ENCODE peak calls at places on chromosomes 12 and 14, in ten cellular contexts. One of them, this sample, is unnamed.

GRCh38 chr14:92926180-92926845 is 3.4 kb downstream of the CHGA start:
- DNase-seq in AG08395: no peak
- DNase-seq in activated CD4-positive, alpha-beta T cell treated with anti-CD3 and anti-CD28 coated beads, Interleukin-2, amount 50 U/mL, for 1 hour: no peak
- DNase-seq in stimulated activated CD4-positive, alpha-beta T cell treated with anti-CD3 and anti-CD28 coated beads, Interleukin-12 subunit alpha, Interleukin-12 subunit beta, amount 100 ng/mL, for 4 hours: no peak
- DNase-seq in NCI-H1694: no peak
- DNase-seq in WERI-Rb-1: no peak
- DNase-seq in activated CD8-positive, alpha-beta memory T cell treated with anti-CD3 and anti-CD28 coated beads for 1 hour: no peak
- DNase-seq in fibroblast of lung: no peak
- DNase-seq in RWPE2: no peak
- DNase-seq in stimulated activated CD8-positive, alpha-beta memory T cell treated with anti-CD3 and anti-CD28 coated beads, Interleukin-12 subunit alpha, Interleukin-12 subunit beta, amount 100 ng/mL, for 1 hour: no peak
- DNase-seq in this sample: no peak

GRCh38 chr12:47988073-47989022 is 15.9 kb downstream of the COL2A1 start:
- DNase-seq in activated CD4-positive, alpha-beta T cell treated with anti-CD3 and anti-CD28 coated beads, Interleukin-2, amount 50 U/mL, for 1 hour: no peak
- DNase-seq in activated CD8-positive, alpha-beta memory T cell treated with anti-CD3 and anti-CD28 coated beads for 1 hour: no peak
- DNase-seq in NCI-H1694: no peak
- DNase-seq in fibroblast of lung: peak; percentile 42
- DNase-seq in stimulated activated CD8-positive, alpha-beta memory T cell treated with anti-CD3 and anti-CD28 coated beads, Interleukin-12 subunit alpha, Interleukin-12 subunit beta, amount 100 ng/mL, for 1 hour: no peak
- DNase-seq in WERI-Rb-1: no peak
- DNase-seq in RWPE2: no peak
- DNase-seq in AG08395: peak; percentile 44
- DNase-seq in stimulated activated CD4-positive, alpha-beta T cell treated with anti-CD3 and anti-CD28 coated beads, Interleukin-12 subunit alpha, Interleukin-12 subunit beta, amount 100 ng/mL, for 4 hours: no peak
- DNase-seq in this sample: no peak

GRCh38 chr14:43399289-43399688 is 1107.8 kb downstream of the FSCB start:
- DNase-seq in NCI-H1694: no peak
- DNase-seq in RWPE2: no peak
- DNase-seq in activated CD8-positive, alpha-beta memory T cell treated with anti-CD3 and anti-CD28 coated beads for 1 hour: no peak
- DNase-seq in stimulated activated CD8-positive, alpha-beta memory T cell treated with anti-CD3 and anti-CD28 coated beads, Interleukin-12 subunit alpha, Interleukin-12 subunit beta, amount 100 ng/mL, for 1 hour: no peak
- DNase-seq in fibroblast of lung: no peak
- DNase-seq in WERI-Rb-1: no peak
- DNase-seq in activated CD4-positive, alpha-beta T cell treated with anti-CD3 and anti-CD28 coated beads, Interleukin-2, amount 50 U/mL, for 1 hour: no peak
- DNase-seq in AG08395: no peak
- DNase-seq in stimulated activated CD4-positive, alpha-beta T cell treated with anti-CD3 and anti-CD28 coated beads, Interleukin-12 subunit alpha, Interleukin-12 subunit beta, amount 100 ng/mL, for 4 hours: no peak
- DNase-seq in this sample: no peak

GRCh38 chr12:131621701-131622421 is 89.0 kb upstream of the SFSWAP start:
- DNase-seq in activated CD8-positive, alpha-beta memory T cell treated with anti-CD3 and anti-CD28 coated beads for 1 hour: no peak
- DNase-seq in stimulated activated CD8-positive, alpha-beta memory T cell treated with anti-CD3 and anti-CD28 coated beads, Interleukin-12 subunit alpha, Interleukin-12 subunit beta, amount 100 ng/mL, for 1 hour: no peak
- DNase-seq in WERI-Rb-1: no peak
- DNase-seq in fibroblast of lung: no peak
- DNase-seq in activated CD4-positive, alpha-beta T cell treated with anti-CD3 and anti-CD28 coated beads, Interleukin-2, amount 50 U/mL, for 1 hour: no peak
- DNase-seq in RWPE2: no peak
- DNase-seq in stimulated activated CD4-positive, alpha-beta T cell treated with anti-CD3 and anti-CD28 coated beads, Interleukin-12 subunit alpha, Interleukin-12 subunit beta, amount 100 ng/mL, for 4 hours: no peak
- DNase-seq in AG08395: no peak
- DNase-seq in NCI-H1694: no peak
- DNase-seq in this sample: no peak

GRCh38 chr14:24079521-24080141 is 8.3 kb downstream of the CPNE6 start:
- DNase-seq in stimulated activated CD8-positive, alpha-beta memory T cell treated with anti-CD3 and anti-CD28 coated beads, Interleukin-12 subunit alpha, Interleukin-12 subunit beta, amount 100 ng/mL, for 1 hour: no peak
- DNase-seq in RWPE2: peak; percentile 48
- DNase-seq in NCI-H1694: peak; percentile 96
- DNase-seq in activated CD4-positive, alpha-beta T cell treated with anti-CD3 and anti-CD28 coated beads, Interleukin-2, amount 50 U/mL, for 1 hour: no peak
- DNase-seq in WERI-Rb-1: peak; percentile 96
- DNase-seq in activated CD8-positive, alpha-beta memory T cell treated with anti-CD3 and anti-CD28 coated beads for 1 hour: no peak
- DNase-seq in AG08395: no peak
- DNase-seq in fibroblast of lung: no peak
- DNase-seq in stimulated activated CD4-positive, alpha-beta T cell treated with anti-CD3 and anti-CD28 coated beads, Interleukin-12 subunit alpha, Interleukin-12 subunit beta, amount 100 ng/mL, for 4 hours: no peak
- DNase-seq in this sample: no peak

GRCh38 chr14:88264116-88264515 is 59.0 kb downstream of the KCNK10 start:
- DNase-seq in activated CD8-positive, alpha-beta memory T cell treated with anti-CD3 and anti-CD28 coated beads for 1 hour: no peak
- DNase-seq in stimulated activated CD4-positive, alpha-beta T cell treated with anti-CD3 and anti-CD28 coated beads, Interleukin-12 subunit alpha, Interleukin-12 subunit beta, amount 100 ng/mL, for 4 hours: no peak
- DNase-seq in fibroblast of lung: no peak
- DNase-seq in WERI-Rb-1: no peak
- DNase-seq in RWPE2: no peak
- DNase-seq in AG08395: no peak
- DNase-seq in activated CD4-positive, alpha-beta T cell treated with anti-CD3 and anti-CD28 coated beads, Interleukin-2, amount 50 U/mL, for 1 hour: no peak
- DNase-seq in NCI-H1694: no peak
- DNase-seq in stimulated activated CD8-positive, alpha-beta memory T cell treated with anti-CD3 and anti-CD28 coated beads, Interleukin-12 subunit alpha, Interleukin-12 subunit beta, amount 100 ng/mL, for 1 hour: no peak
- DNase-seq in this sample: no peak

GRCh38 chr12:27969011-27969900 is 3.3 kb downstream of the PTHLH start:
- DNase-seq in fibroblast of lung: peak; percentile 49
- DNase-seq in WERI-Rb-1: peak; percentile 18
- DNase-seq in activated CD8-positive, alpha-beta memory T cell treated with anti-CD3 and anti-CD28 coated beads for 1 hour: no peak
- DNase-seq in activated CD4-positive, alpha-beta T cell treated with anti-CD3 and anti-CD28 coated beads, Interleukin-2, amount 50 U/mL, for 1 hour: no peak
- DNase-seq in AG08395: peak; percentile 39
- DNase-seq in NCI-H1694: no peak
- DNase-seq in RWPE2: no peak
- DNase-seq in stimulated activated CD8-positive, alpha-beta memory T cell treated with anti-CD3 and anti-CD28 coated beads, Interleukin-12 subunit alpha, Interleukin-12 subunit beta, amount 100 ng/mL, for 1 hour: no peak
- DNase-seq in stimulated activated CD4-positive, alpha-beta T cell treated with anti-CD3 and anti-CD28 coated beads, Interleukin-12 subunit alpha, Interleukin-12 subunit beta, amount 100 ng/mL, for 4 hours: no peak
- DNase-seq in this sample: no peak

GRCh38 chr12:59088673-59089072 is 168.4 kb upstream of the LRIG3 start:
- DNase-seq in fibroblast of lung: peak; percentile 78
- DNase-seq in AG08395: peak; percentile 11
- DNase-seq in stimulated activated CD4-positive, alpha-beta T cell treated with anti-CD3 and anti-CD28 coated beads, Interleukin-12 subunit alpha, Interleukin-12 subunit beta, amount 100 ng/mL, for 4 hours: no peak
- DNase-seq in activated CD4-positive, alpha-beta T cell treated with anti-CD3 and anti-CD28 coated beads, Interleukin-2, amount 50 U/mL, for 1 hour: no peak
- DNase-seq in stimulated activated CD8-positive, alpha-beta memory T cell treated with anti-CD3 and anti-CD28 coated beads, Interleukin-12 subunit alpha, Interleukin-12 subunit beta, amount 100 ng/mL, for 1 hour: no peak
- DNase-seq in RWPE2: no peak
- DNase-seq in WERI-Rb-1: no peak
- DNase-seq in NCI-H1694: no peak
- DNase-seq in activated CD8-positive, alpha-beta memory T cell treated with anti-CD3 and anti-CD28 coated beads for 1 hour: no peak
- DNase-seq in this sample: no peak

GRCh38 chr14:80388980-80389711 is 177.8 kb upstream of the DIO2 start:
- DNase-seq in AG08395: peak; percentile 79
- DNase-seq in activated CD4-positive, alpha-beta T cell treated with anti-CD3 and anti-CD28 coated beads, Interleukin-2, amount 50 U/mL, for 1 hour: no peak
- DNase-seq in stimulated activated CD4-positive, alpha-beta T cell treated with anti-CD3 and anti-CD28 coated beads, Interleukin-12 subunit alpha, Interleukin-12 subunit beta, amount 100 ng/mL, for 4 hours: no peak
- DNase-seq in NCI-H1694: no peak
- DNase-seq in stimulated activated CD8-positive, alpha-beta memory T cell treated with anti-CD3 and anti-CD28 coated beads, Interleukin-12 subunit alpha, Interleukin-12 subunit beta, amount 100 ng/mL, for 1 hour: no peak
- DNase-seq in WERI-Rb-1: no peak
- DNase-seq in fibroblast of lung: peak; percentile 99
- DNase-seq in activated CD8-positive, alpha-beta memory T cell treated with anti-CD3 and anti-CD28 coated beads for 1 hour: no peak
- DNase-seq in RWPE2: no peak
- DNase-seq in this sample: no peak

GRCh38 chr12:40054554-40055226 is 51.2 kb downstream of the SLC2A13 start:
- DNase-seq in activated CD4-positive, alpha-beta T cell treated with anti-CD3 and anti-CD28 coated beads, Interleukin-2, amount 50 U/mL, for 1 hour: no peak
- DNase-seq in WERI-Rb-1: no peak
- DNase-seq in RWPE2: no peak
- DNase-seq in activated CD8-positive, alpha-beta memory T cell treated with anti-CD3 and anti-CD28 coated beads for 1 hour: no peak
- DNase-seq in stimulated activated CD8-positive, alpha-beta memory T cell treated with anti-CD3 and anti-CD28 coated beads, Interleukin-12 subunit alpha, Interleukin-12 subunit beta, amount 100 ng/mL, for 1 hour: no peak
- DNase-seq in NCI-H1694: no peak
- DNase-seq in fibroblast of lung: peak; percentile 79
- DNase-seq in AG08395: peak; percentile 69
- DNase-seq in stimulated activated CD4-positive, alpha-beta T cell treated with anti-CD3 and anti-CD28 coated beads, Interleukin-12 subunit alpha, Interleukin-12 subunit beta, amount 100 ng/mL, for 4 hours: no peak
- DNase-seq in this sample: no peak

GRCh38 chr14:29521526-29522137 is 406.0 kb downstream of the PRKD1 start:
- DNase-seq in NCI-H1694: peak; percentile 59
- DNase-seq in WERI-Rb-1: peak; percentile 58
- DNase-seq in RWPE2: no peak
- DNase-seq in AG08395: no peak
- DNase-seq in activated CD8-positive, alpha-beta memory T cell treated with anti-CD3 and anti-CD28 coated beads for 1 hour: no peak
- DNase-seq in fibroblast of lung: peak; percentile 2
- DNase-seq in stimulated activated CD8-positive, alpha-beta memory T cell treated with anti-CD3 and anti-CD28 coated beads, Interleukin-12 subunit alpha, Interleukin-12 subunit beta, amount 100 ng/mL, for 1 hour: no peak
- DNase-seq in stimulated activated CD4-positive, alpha-beta T cell treated with anti-CD3 and anti-CD28 coated beads, Interleukin-12 subunit alpha, Interleukin-12 subunit beta, amount 100 ng/mL, for 4 hours: no peak
- DNase-seq in activated CD4-positive, alpha-beta T cell treated with anti-CD3 and anti-CD28 coated beads, Interleukin-2, amount 50 U/mL, for 1 hour: no peak
- DNase-seq in this sample: no peak

GRCh38 chr14:41868396-41868795 is 261.7 kb downstream of the LRFN5 start:
- DNase-seq in stimulated activated CD4-positive, alpha-beta T cell treated with anti-CD3 and anti-CD28 coated beads, Interleukin-12 subunit alpha, Interleukin-12 subunit beta, amount 100 ng/mL, for 4 hours: no peak
- DNase-seq in NCI-H1694: no peak
- DNase-seq in fibroblast of lung: peak; percentile 24
- DNase-seq in stimulated activated CD8-positive, alpha-beta memory T cell treated with anti-CD3 and anti-CD28 coated beads, Interleukin-12 subunit alpha, Interleukin-12 subunit beta, amount 100 ng/mL, for 1 hour: no peak
- DNase-seq in activated CD8-positive, alpha-beta memory T cell treated with anti-CD3 and anti-CD28 coated beads for 1 hour: no peak
- DNase-seq in activated CD4-positive, alpha-beta T cell treated with anti-CD3 and anti-CD28 coated beads, Interleukin-2, amount 50 U/mL, for 1 hour: no peak
- DNase-seq in AG08395: no peak
- DNase-seq in RWPE2: no peak
- DNase-seq in WERI-Rb-1: no peak
- DNase-seq in this sample: no peak

GRCh38 chr12:57621497-57622292 is 10.5 kb downstream of the ARHGEF25 start:
- DNase-seq in NCI-H1694: peak; percentile 40
- DNase-seq in activated CD4-positive, alpha-beta T cell treated with anti-CD3 and anti-CD28 coated beads, Interleukin-2, amount 50 U/mL, for 1 hour: peak; percentile 58
- DNase-seq in RWPE2: peak; percentile 60
- DNase-seq in activated CD8-positive, alpha-beta memory T cell treated with anti-CD3 and anti-CD28 coated beads for 1 hour: no peak
- DNase-seq in stimulated activated CD8-positive, alpha-beta memory T cell treated with anti-CD3 and anti-CD28 coated beads, Interleukin-12 subunit alpha, Interleukin-12 subunit beta, amount 100 ng/mL, for 1 hour: peak; percentile 39
- DNase-seq in stimulated activated CD4-positive, alpha-beta T cell treated with anti-CD3 and anti-CD28 coated beads, Interleukin-12 subunit alpha, Interleukin-12 subunit beta, amount 100 ng/mL, for 4 hours: peak; percentile 66
- DNase-seq in AG08395: peak; percentile 70
- DNase-seq in WERI-Rb-1: peak; percentile 71
- DNase-seq in fibroblast of lung: no peak
- DNase-seq in this sample: peak; percentile 60

GRCh38 chr14:70685480-70686197 is 43.9 kb downstream of the TTC9 start:
- DNase-seq in WERI-Rb-1: peak; percentile 79
- DNase-seq in fibroblast of lung: peak; percentile 50
- DNase-seq in activated CD4-positive, alpha-beta T cell treated with anti-CD3 and anti-CD28 coated beads, Interleukin-2, amount 50 U/mL, for 1 hour: no peak
- DNase-seq in stimulated activated CD4-positive, alpha-beta T cell treated with anti-CD3 and anti-CD28 coated beads, Interleukin-12 subunit alpha, Interleukin-12 subunit beta, amount 100 ng/mL, for 4 hours: no peak
- DNase-seq in NCI-H1694: no peak
- DNase-seq in activated CD8-positive, alpha-beta memory T cell treated with anti-CD3 and anti-CD28 coated beads for 1 hour: no peak
- DNase-seq in AG08395: no peak
- DNase-seq in stimulated activated CD8-positive, alpha-beta memory T cell treated with anti-CD3 and anti-CD28 coated beads, Interleukin-12 subunit alpha, Interleukin-12 subunit beta, amount 100 ng/mL, for 1 hour: no peak
- DNase-seq in RWPE2: no peak
- DNase-seq in this sample: no peak

GRCh38 chr12:116033765-116034164 is 243.7 kb downstream of the MED13L start:
- DNase-seq in activated CD4-positive, alpha-beta T cell treated with anti-CD3 and anti-CD28 coated beads, Interleukin-2, amount 50 U/mL, for 1 hour: no peak
- DNase-seq in NCI-H1694: no peak
- DNase-seq in AG08395: no peak
- DNase-seq in RWPE2: no peak
- DNase-seq in stimulated activated CD4-positive, alpha-beta T cell treated with anti-CD3 and anti-CD28 coated beads, Interleukin-12 subunit alpha, Interleukin-12 subunit beta, amount 100 ng/mL, for 4 hours: no peak
- DNase-seq in fibroblast of lung: no peak
- DNase-seq in activated CD8-positive, alpha-beta memory T cell treated with anti-CD3 and anti-CD28 coated beads for 1 hour: no peak
- DNase-seq in WERI-Rb-1: no peak
- DNase-seq in stimulated activated CD8-positive, alpha-beta memory T cell treated with anti-CD3 and anti-CD28 coated beads, Interleukin-12 subunit alpha, Interleukin-12 subunit beta, amount 100 ng/mL, for 1 hour: no peak
- DNase-seq in this sample: no peak

GRCh38 chr14:69886843-69887242 is 7.6 kb downstream of the SMOC1 start:
- DNase-seq in stimulated activated CD8-positive, alpha-beta memory T cell treated with anti-CD3 and anti-CD28 coated beads, Interleukin-12 subunit alpha, Interleukin-12 subunit beta, amount 100 ng/mL, for 1 hour: no peak
- DNase-seq in WERI-Rb-1: no peak
- DNase-seq in activated CD4-positive, alpha-beta T cell treated with anti-CD3 and anti-CD28 coated beads, Interleukin-2, amount 50 U/mL, for 1 hour: no peak
- DNase-seq in activated CD8-positive, alpha-beta memory T cell treated with anti-CD3 and anti-CD28 coated beads for 1 hour: no peak
- DNase-seq in RWPE2: no peak
- DNase-seq in NCI-H1694: no peak
- DNase-seq in stimulated activated CD4-positive, alpha-beta T cell treated with anti-CD3 and anti-CD28 coated beads, Interleukin-12 subunit alpha, Interleukin-12 subunit beta, amount 100 ng/mL, for 4 hours: no peak
- DNase-seq in AG08395: no peak
- DNase-seq in fibroblast of lung: peak; percentile 30
- DNase-seq in this sample: no peak

GRCh38 chr12:25592725-25593495 is 39.8 kb upstream of the LMNTD1 start:
- DNase-seq in NCI-H1694: no peak
- DNase-seq in fibroblast of lung: no peak
- DNase-seq in stimulated activated CD8-positive, alpha-beta memory T cell treated with anti-CD3 and anti-CD28 coated beads, Interleukin-12 subunit alpha, Interleukin-12 subunit beta, amount 100 ng/mL, for 1 hour: no peak
- DNase-seq in activated CD4-positive, alpha-beta T cell treated with anti-CD3 and anti-CD28 coated beads, Interleukin-2, amount 50 U/mL, for 1 hour: no peak
- DNase-seq in activated CD8-positive, alpha-beta memory T cell treated with anti-CD3 and anti-CD28 coated beads for 1 hour: no peak
- DNase-seq in stimulated activated CD4-positive, alpha-beta T cell treated with anti-CD3 and anti-CD28 coated beads, Interleukin-12 subunit alpha, Interleukin-12 subunit beta, amount 100 ng/mL, for 4 hours: no peak
- DNase-seq in AG08395: no peak
- DNase-seq in RWPE2: no peak
- DNase-seq in WERI-Rb-1: peak; percentile 10
- DNase-seq in this sample: no peak

GRCh38 chr12:120964298-120964697 is 14.0 kb upstream of the HNF1A start:
- DNase-seq in activated CD8-positive, alpha-beta memory T cell treated with anti-CD3 and anti-CD28 coated beads for 1 hour: no peak
- DNase-seq in fibroblast of lung: no peak
- DNase-seq in stimulated activated CD4-positive, alpha-beta T cell treated with anti-CD3 and anti-CD28 coated beads, Interleukin-12 subunit alpha, Interleukin-12 subunit beta, amount 100 ng/mL, for 4 hours: no peak
- DNase-seq in NCI-H1694: no peak
- DNase-seq in RWPE2: no peak
- DNase-seq in AG08395: no peak
- DNase-seq in WERI-Rb-1: no peak
- DNase-seq in stimulated activated CD8-positive, alpha-beta memory T cell treated with anti-CD3 and anti-CD28 coated beads, Interleukin-12 subunit alpha, Interleukin-12 subunit beta, amount 100 ng/mL, for 1 hour: no peak
- DNase-seq in activated CD4-positive, alpha-beta T cell treated with anti-CD3 and anti-CD28 coated beads, Interleukin-2, amount 50 U/mL, for 1 hour: no peak
- DNase-seq in this sample: no peak

GRCh38 chr14:69715725-69716482 is 51.0 kb upstream of the SRSF5 start:
- DNase-seq in activated CD8-positive, alpha-beta memory T cell treated with anti-CD3 and anti-CD28 coated beads for 1 hour: no peak
- DNase-seq in stimulated activated CD8-positive, alpha-beta memory T cell treated with anti-CD3 and anti-CD28 coated beads, Interleukin-12 subunit alpha, Interleukin-12 subunit beta, amount 100 ng/mL, for 1 hour: no peak
- DNase-seq in activated CD4-positive, alpha-beta T cell treated with anti-CD3 and anti-CD28 coated beads, Interleukin-2, amount 50 U/mL, for 1 hour: no peak
- DNase-seq in fibroblast of lung: peak; percentile 80
- DNase-seq in AG08395: peak; percentile 74
- DNase-seq in stimulated activated CD4-positive, alpha-beta T cell treated with anti-CD3 and anti-CD28 coated beads, Interleukin-12 subunit alpha, Interleukin-12 subunit beta, amount 100 ng/mL, for 4 hours: no peak
- DNase-seq in NCI-H1694: peak; percentile 100
- DNase-seq in RWPE2: peak; percentile 94
- DNase-seq in WERI-Rb-1: no peak
- DNase-seq in this sample: no peak

GRCh38 chr14:100537701-100538565 is 49.3 kb downstream of the BEGAIN start:
- DNase-seq in activated CD8-positive, alpha-beta memory T cell treated with anti-CD3 and anti-CD28 coated beads for 1 hour: no peak
- DNase-seq in RWPE2: peak; percentile 78
- DNase-seq in stimulated activated CD8-positive, alpha-beta memory T cell treated with anti-CD3 and anti-CD28 coated beads, Interleukin-12 subunit alpha, Interleukin-12 subunit beta, amount 100 ng/mL, for 1 hour: no peak
- DNase-seq in WERI-Rb-1: no peak
- DNase-seq in fibroblast of lung: no peak
- DNase-seq in AG08395: no peak
- DNase-seq in NCI-H1694: no peak
- DNase-seq in stimulated activated CD4-positive, alpha-beta T cell treated with anti-CD3 and anti-CD28 coated beads, Interleukin-12 subunit alpha, Interleukin-12 subunit beta, amount 100 ng/mL, for 4 hours: no peak
- DNase-seq in activated CD4-positive, alpha-beta T cell treated with anti-CD3 and anti-CD28 coated beads, Interleukin-2, amount 50 U/mL, for 1 hour: no peak
- DNase-seq in this sample: no peak

GRCh38 chr12:51897181-51897580 is 9.3 kb downstream of the ANKRD33 start:
- DNase-seq in activated CD8-positive, alpha-beta memory T cell treated with anti-CD3 and anti-CD28 coated beads for 1 hour: no peak
- DNase-seq in stimulated activated CD8-positive, alpha-beta memory T cell treated with anti-CD3 and anti-CD28 coated beads, Interleukin-12 subunit alpha, Interleukin-12 subunit beta, amount 100 ng/mL, for 1 hour: no peak
- DNase-seq in stimulated activated CD4-positive, alpha-beta T cell treated with anti-CD3 and anti-CD28 coated beads, Interleukin-12 subunit alpha, Interleukin-12 subunit beta, amount 100 ng/mL, for 4 hours: no peak
- DNase-seq in RWPE2: no peak
- DNase-seq in WERI-Rb-1: no peak
- DNase-seq in NCI-H1694: no peak
- DNase-seq in activated CD4-positive, alpha-beta T cell treated with anti-CD3 and anti-CD28 coated beads, Interleukin-2, amount 50 U/mL, for 1 hour: no peak
- DNase-seq in fibroblast of lung: peak; percentile 57
- DNase-seq in AG08395: no peak
- DNase-seq in this sample: no peak

This sample was measured in B cell.